ENCODE peak calls at places on chromosomes 13 and 19, in nine cellular contexts. I, R, Q, J, N, L, X, G and T are unnamed samples.
A peak's percentile ranks its signal among the peaks of the same experiment; 100 is the strongest.

GRCh38 chr19:46490774-46491173 is 4.9 kb downstream of the PNMA8B start:
- DNase-seq in Q (no peak), N (no peak), G (no peak), J (no peak), X (no peak), L (no peak), I (no peak), R (no peak), T (no peak)

GRCh38 chr19:8161135-8161646 is 11.8 kb upstream of the FBN3 start:
- DNase-seq in Q (peak; percentile 47), I (peak; percentile 39), X (peak; percentile 30), L (no peak), N (no peak), G (no peak), R (peak; percentile 58), J (no peak), T (no peak)

GRCh38 chr13:100987993-100988392 is 313.4 kb upstream of the TMTC4 start:
- DNase-seq in X (no peak), L (no peak), G (no peak), Q (no peak), N (no peak), J (peak; percentile 26), I (no peak), R (peak; percentile 1), T (no peak)

GRCh38 chr19:12938536-12939291 is at the start of gene CALR:
- DNase-seq in G (peak; percentile 45), R (peak; percentile 37), Q (peak; percentile 35), I (no peak), N (no peak), J (no peak), L (peak; percentile 53), X (no peak), T (no peak)

GRCh38 chr19:16951529-16951928 is 62.7 kb downstream of the F2RL3 start:
- DNase-seq in G (no peak), X (no peak), Q (no peak), L (no peak), J (peak; percentile 8), I (no peak), R (no peak), N (no peak), T (peak; percentile 65)

GRCh38 chr13:99383946-99384345 is 76.7 kb upstream of the GPR183 start:
- DNase-seq in X (no peak), N (no peak), J (no peak), L (no peak), Q (no peak), G (no peak), I (no peak), R (no peak), T (no peak)

GRCh38 chr13:94552095-94552494 is 43.9 kb downstream of the TGDS start:
- DNase-seq in I (no peak), G (no peak), L (no peak), R (no peak), N (no peak), X (no peak), J (no peak), Q (no peak), T (no peak)

GRCh38 chr19:4692275-4693077 is 22.3 kb upstream of the MYDGF start:
- DNase-seq in G (no peak), N (no peak), R (no peak), I (no peak), X (no peak), J (no peak), L (no peak), Q (no peak), T (no peak)

GRCh38 chr19:12786149-12786870 is 5.0 kb upstream of the JUNB start:
- DNase-seq in X (peak; percentile 95), G (peak; percentile 86), I (no peak), J (no peak), L (no peak), Q (peak; percentile 74), R (peak; percentile 31), N (no peak), T (no peak)

GRCh38 chr13:20141238-20142018 is 19.4 kb downstream of the GJA3 start:
- DNase-seq in L (no peak), R (no peak), N (no peak), I (no peak), Q (no peak), G (no peak), J (no peak), X (no peak), T (no peak)

GRCh38 chr13:99383511-99383921 is 76.3 kb upstream of the GPR183 start:
- DNase-seq in X (no peak), R (no peak), N (no peak), G (no peak), Q (no peak), L (no peak), I (no peak), J (no peak), T (no peak)

GRCh38 chr19:13363235-13363634 is 143.0 kb downstream of the CACNA1A start:
- DNase-seq in X (no peak), N (no peak), I (no peak), J (no peak), L (no peak), G (no peak), R (no peak), Q (no peak), T (no peak)

GRCh38 chr13:42852102-42852501 is 70.7 kb downstream of the FAM216B start:
- DNase-seq in J (no peak), N (no peak), Q (no peak), I (no peak), X (no peak), R (no peak), L (no peak), G (no peak), T (no peak)

GRCh38 chr13:111322001-111322915 is 1.8 kb downstream of the TEX29 start:
- DNase-seq in N (no peak), G (no peak), Q (no peak), X (peak; percentile 17), J (no peak), R (no peak), L (no peak), I (no peak), T (no peak)

GRCh38 chr19:34953092-34953491 is 10.9 kb downstream of the ZNF792 start:
- DNase-seq in N (no peak), X (no peak), R (no peak), Q (no peak), L (no peak), G (no peak), I (no peak), J (no peak), T (no peak)

GRCh38 chr19:41175825-41176734 is 16.9 kb upstream of the CYP2S1 start:
- DNase-seq in I (no peak), N (peak; percentile 53), X (peak; percentile 62), L (no peak), J (peak; percentile 76), R (peak; percentile 98), Q (peak; percentile 34), G (peak; percentile 57), T (peak; percentile 93)

DNA sequence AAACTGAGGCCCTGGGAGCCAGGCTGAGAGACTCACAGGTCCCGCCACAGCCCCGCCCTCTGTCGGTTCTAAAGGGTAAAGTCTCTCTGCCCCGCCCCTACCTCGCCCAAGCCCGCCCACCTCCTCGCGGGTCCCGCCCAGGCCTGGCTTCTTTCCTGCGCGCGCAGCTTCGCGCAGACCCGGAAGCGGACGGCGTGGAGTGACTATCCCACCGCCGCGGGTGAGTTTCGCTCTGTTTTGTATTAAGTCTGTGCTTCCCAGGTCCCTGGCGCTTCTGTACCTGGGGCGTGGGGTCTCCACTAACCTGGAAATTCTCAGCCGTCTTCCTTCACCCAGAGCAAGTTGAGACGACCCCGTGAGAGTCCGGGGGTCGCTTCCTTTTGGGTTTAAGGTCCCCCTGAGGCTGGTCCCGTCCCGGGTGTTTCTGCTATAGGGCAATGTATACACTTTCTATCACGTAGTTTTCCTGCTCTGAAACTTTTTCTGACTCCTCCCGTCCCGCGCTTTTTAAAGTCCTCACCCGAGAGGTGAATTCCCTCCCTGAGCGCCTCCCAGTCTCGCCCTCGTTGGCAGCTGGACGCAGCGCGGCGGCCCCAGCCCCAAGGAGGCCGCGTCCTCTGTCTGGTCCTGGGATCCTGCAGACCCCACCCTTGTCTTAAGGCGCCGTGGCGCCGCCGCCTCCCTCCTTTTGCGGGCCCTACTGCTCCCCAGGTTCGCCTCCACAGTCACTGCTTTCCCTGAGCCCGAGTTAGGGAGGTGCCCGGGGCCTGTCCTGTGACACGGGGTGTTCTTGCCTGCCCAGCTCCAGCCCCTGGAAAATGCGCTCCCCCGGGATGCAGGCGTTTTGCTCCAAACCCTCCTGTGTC is at the start of gene ZNF765:
- DNase-seq in J (peak; percentile 85), Q (peak; percentile 97), L (peak; percentile 96), R (peak; percentile 93), X (peak; percentile 97), N (peak; percentile 96), I (peak; percentile 55), G (peak; percentile 96), T (peak; percentile 92)
- TF ChIP-seq POLR2A in J (peak; percentile 56), Q (peak; percentile 79), L (peak; percentile 53), R (peak; percentile 74), X (no peak), N (peak; percentile 16), I (peak; percentile 85), G (peak; percentile 86), T (peak; percentile 81)

GRCh38 chr19:1249298-1249989 is 1.1 kb downstream of the MIDN start:
- DNase-seq in Q (peak; percentile 96), X (peak; percentile 98), J (peak; percentile 96), G (peak; percentile 96), I (no peak), L (peak; percentile 92), R (peak; percentile 93), N (peak; percentile 92), T (peak; percentile 79)
- TF ChIP-seq POLR2A in Q (peak; percentile 90), X (no peak), J (peak; percentile 97), G (peak; percentile 93), I (peak; percentile 90), L (peak; percentile 93), R (peak; percentile 91), N (peak; percentile 91), T (peak; percentile 97)

GRCh38 chr19:38880076-38880881 is 2.2 kb upstream of the RINL start:
- DNase-seq in G (no peak), I (no peak), R (no peak), N (no peak), J (no peak), Q (no peak), X (no peak), L (no peak), T (no peak)

GRCh38 chr19:38879400-38879751 is 1.3 kb upstream of the RINL start:
- DNase-seq in I (no peak), Q (no peak), N (no peak), J (no peak), L (no peak), G (no peak), X (no peak), R (no peak), T (no peak)

GRCh38 chr19:38878575-38879399 is 712 bp upstream of the RINL start:
- DNase-seq in X (no peak), R (no peak), Q (no peak), J (no peak), I (no peak), N (no peak), L (no peak), G (no peak), T (no peak)

GRCh38 chr19:38875656-38876345 is 2.3 kb downstream of the RINL start:
- DNase-seq in G (no peak), X (no peak), N (no peak), L (no peak), Q (no peak), J (no peak), I (no peak), R (no peak), T (no peak)

GRCh38 chr19:38877781-38878574 is at the start of gene RINL:
- DNase-seq in R (no peak), X (peak; percentile 46), J (no peak), I (no peak), N (no peak), G (peak; percentile 71), L (no peak), Q (peak; percentile 89), T (no peak)
- TF ChIP-seq POLR2A in R (no peak), X (no peak), J (no peak), I (peak; percentile 82), N (no peak), G (no peak), L (no peak), Q (peak; percentile 35), T (no peak)

GRCh38 chr19:52200044-52200443 is 10.2 kb downstream of the PPP2R1A start:
- DNase-seq in L (no peak), N (peak; percentile 57), J (peak; percentile 78), I (no peak), X (no peak), G (no peak), Q (no peak), R (no peak), T (no peak)
- TF ChIP-seq POLR2A in L (no peak), N (no peak), J (peak; percentile 30), I (no peak), X (no peak), G (no peak), Q (no peak), R (no peak), T (no peak)